ENCODE peak calls at places on chromosomes 3 and 15, in six cellular contexts. I, B, N, C, F and G are unnamed samples.

GRCh38 chr3:71416868-71417267 is 166.7 kb downstream of the FOXP1 start:
- DNase-seq in N (no peak), I (no peak), B (no peak), C (no peak), F (no peak), G (peak; percentile 56)

GRCh38 chr3:99950921-99951320 is 133.3 kb downstream of the CMSS1 start:
- DNase-seq in B (no peak), C (no peak), I (no peak), F (no peak), N (no peak), G (no peak)

GRCh38 chr3:71681224-71681668 is 44.0 kb downstream of the EIF4E3 start:
- DNase-seq in C (peak; percentile 63), F (no peak), N (peak; percentile 72), I (no peak), B (peak; percentile 57), G (no peak)

GRCh38 chr3:12367346-12367745 is 78.5 kb downstream of the PPARG start:
- DNase-seq in F (no peak), N (no peak), B (no peak), I (no peak), C (no peak), G (no peak)

GRCh38 chr3:59857589-59858346 is 807.9 kb upstream of the CFAP20DC start:
- DNase-seq in F (peak; percentile 17), N (peak; percentile 82), C (peak; percentile 86), I (peak; percentile 62), B (peak; percentile 88), G (no peak)

GRCh38 chr15:64251121-64251520 is 88.3 kb upstream of the PPIB start:
- DNase-seq in I (no peak), B (no peak), C (no peak), F (no peak), N (no peak), G (no peak)

GRCh38 chr3:65560133-65560532 is 478.6 kb downstream of the MAGI1 start:
- DNase-seq in N (no peak), F (no peak), I (no peak), C (no peak), B (no peak), G (no peak)

GRCh38 chr3:162718697-162719096 is 1222.1 kb downstream of the OTOL1 start:
- DNase-seq in C (no peak), F (no peak), N (no peak), I (no peak), B (no peak), G (no peak)

GRCh38 chr3:30161370-30161769 is 445.0 kb upstream of the TGFBR2 start:
- DNase-seq in N (no peak), F (no peak), C (no peak), B (no peak), I (no peak), G (peak; percentile 55)

GRCh38 chr3:194386066-194386465 is 13.0 kb downstream of the GP5 start:
- DNase-seq in N (peak; percentile 41), I (no peak), B (no peak), F (no peak), C (no peak), G (no peak)

GRCh38 chr15:75164625-75165024 is 37.1 kb upstream of the C15orf39 start:
- DNase-seq in B (no peak), C (no peak), N (no peak), I (no peak), F (no peak), G (no peak)

GRCh38 chr15:93019971-93020370 is 69.0 kb downstream of the RGMA start:
- DNase-seq in B (no peak), I (no peak), N (no peak), F (no peak), C (no peak), G (no peak)

GRCh38 chr3:175857666-175858270 is 998.6 kb downstream of the NAALADL2 start:
- DNase-seq in N (no peak), B (no peak), F (no peak), I (no peak), C (no peak), G (no peak)

GRCh38 chr15:101538996-101539395 is 49.5 kb upstream of the PCSK6 start:
- DNase-seq in C (no peak), I (no peak), N (peak; percentile 14), B (no peak), F (no peak), G (no peak)

GRCh38 chr3:79517766-79518413 is 249.9 kb downstream of the ROBO1 start:
- DNase-seq in F (no peak), C (no peak), I (peak; percentile 29), B (no peak), N (no peak), G (no peak)

GRCh38 chr3:46660543-46661523 is 32.6 kb downstream of the ALS2CL start:
- DNase-seq in I (peak; percentile 27), N (peak; percentile 47), C (no peak), F (no peak), B (peak; percentile 19), G (no peak)

GRCh38 chr3:111726788-111727305 is 131.7 kb upstream of the ZBED2 start:
- DNase-seq in C (no peak), B (no peak), I (no peak), N (no peak), F (no peak), G (no peak)

GRCh38 chr15:100346866-100347512 is 5.2 kb upstream of the ADAMTS17 start:
- DNase-seq in N (no peak), F (no peak), B (no peak), I (no peak), C (no peak), G (no peak)

GRCh38 chr15:63463793-63464192 is 40.6 kb upstream of the USP3 start:
- DNase-seq in N (no peak), I (no peak), F (no peak), C (no peak), B (peak; percentile 66), G (no peak)

GRCh38 chr3:154799801-154800200 is 280.3 kb upstream of the MME start:
- DNase-seq in F (no peak), B (no peak), C (no peak), I (no peak), N (no peak), G (no peak)

GRCh38 chr15:67232591-67232990 is 21.9 kb downstream of the AAGAB start:
- DNase-seq in C (no peak), B (no peak), F (no peak), N (no peak), I (no peak), G (no peak)

GRCh38 chr3:12229144-12229871 is 59.6 kb upstream of the PPARG start:
- DNase-seq in I (no peak), N (no peak), B (peak; percentile 74), F (no peak), C (no peak), G (no peak)

GRCh38 chr3:10377148-10377725 is 56.3 kb upstream of the SEC13 start:
- DNase-seq in I (no peak), F (no peak), C (no peak), B (no peak), N (no peak), G (peak; percentile 60)

DNA sequence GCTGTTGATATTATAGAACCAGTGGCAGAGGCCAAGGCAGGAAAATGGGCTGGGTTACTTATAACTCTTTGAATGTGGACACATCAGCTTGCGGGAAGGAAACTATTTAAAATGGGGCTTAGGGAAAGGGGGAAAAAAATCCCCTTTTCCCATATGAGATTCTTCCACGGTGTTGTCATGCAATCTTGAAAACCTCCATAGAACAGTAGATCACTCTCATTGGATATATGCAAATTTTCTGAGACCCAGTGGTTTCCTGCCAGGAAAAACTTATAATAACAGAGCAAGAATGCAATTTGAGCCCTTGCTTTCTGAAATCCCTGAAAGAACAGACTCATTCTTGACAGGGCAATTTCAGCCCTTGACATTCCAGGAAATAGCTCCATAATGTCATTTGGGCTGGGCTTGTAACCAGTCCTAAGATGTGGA is 31.1 kb downstream of the TMEM212 start:
- DNase-seq in N (no peak), I (no peak), F (no peak), B (no peak), C (no peak), G (peak; percentile 35)
- TF ChIP-seq EP300 in N (no peak), I (peak; percentile 32), F (no peak), B (no peak), C (no peak), G (peak; percentile 4)

DNA sequence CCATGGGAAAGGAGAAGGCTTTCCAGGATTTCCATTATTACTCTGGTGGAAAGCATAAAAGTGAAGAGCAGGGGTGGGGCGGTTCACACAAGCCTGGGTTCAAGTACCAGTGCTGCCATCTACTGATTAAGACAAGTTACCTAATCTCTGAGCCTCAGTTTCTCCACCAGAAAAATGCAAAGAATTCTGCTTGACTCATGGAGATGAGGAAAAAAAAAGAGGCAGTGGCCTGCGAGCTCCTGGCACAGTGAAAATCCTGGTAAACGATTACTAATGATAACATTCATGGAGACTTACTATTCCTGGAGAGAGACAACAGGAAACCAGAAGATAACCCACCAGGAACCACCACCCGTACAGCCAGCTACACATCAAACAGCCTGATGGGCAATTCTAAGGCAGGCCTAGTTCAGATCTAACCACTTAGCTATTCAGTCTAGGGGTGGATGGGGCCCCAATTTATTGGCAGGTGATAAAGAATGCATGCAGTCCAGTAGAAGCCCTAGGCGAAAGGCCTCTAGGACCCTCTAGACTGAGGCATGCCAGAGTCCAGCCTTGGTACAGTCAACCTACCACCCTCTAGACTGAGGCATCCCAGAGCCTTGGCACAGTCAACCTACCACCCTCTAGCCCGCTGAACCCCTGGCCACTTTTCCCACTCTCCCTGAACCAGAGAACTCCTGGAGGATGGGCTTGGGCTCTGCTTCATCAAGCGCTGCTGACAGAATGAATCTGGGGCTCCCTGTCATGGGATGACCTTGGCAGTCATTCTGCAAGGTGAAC is 2.5 kb downstream of the AMOTL2 start:
- DNase-seq in B (no peak), C (no peak), F (no peak), I (no peak), N (no peak), G (no peak)
- TF ChIP-seq CTCF in B (no peak), C (no peak), F (no peak), I (peak; percentile 23), N (no peak), G (no peak)

GRCh38 chr15:90479656-90480055 is 50.1 kb upstream of the CRTC3 start:
- DNase-seq in B (peak; percentile 34), C (no peak), I (no peak), N (no peak), F (no peak), G (peak; percentile 52)

GRCh38 chr15:90482124-90483011 is 47.4 kb upstream of the CRTC3 start:
- DNase-seq in C (peak; percentile 51), B (peak; percentile 53), F (no peak), I (peak; percentile 54), N (peak; percentile 55), G (no peak)

GRCh38 chr15:90478981-90479481 is 50.7 kb upstream of the CRTC3 start:
- DNase-seq in I (no peak), N (no peak), C (no peak), B (peak; percentile 48), F (no peak), G (no peak)

GRCh38 chr15:90483012-90483307 is 46.8 kb upstream of the CRTC3 start:
- DNase-seq in N (no peak), I (no peak), F (no peak), B (no peak), C (no peak), G (no peak)

DNA sequence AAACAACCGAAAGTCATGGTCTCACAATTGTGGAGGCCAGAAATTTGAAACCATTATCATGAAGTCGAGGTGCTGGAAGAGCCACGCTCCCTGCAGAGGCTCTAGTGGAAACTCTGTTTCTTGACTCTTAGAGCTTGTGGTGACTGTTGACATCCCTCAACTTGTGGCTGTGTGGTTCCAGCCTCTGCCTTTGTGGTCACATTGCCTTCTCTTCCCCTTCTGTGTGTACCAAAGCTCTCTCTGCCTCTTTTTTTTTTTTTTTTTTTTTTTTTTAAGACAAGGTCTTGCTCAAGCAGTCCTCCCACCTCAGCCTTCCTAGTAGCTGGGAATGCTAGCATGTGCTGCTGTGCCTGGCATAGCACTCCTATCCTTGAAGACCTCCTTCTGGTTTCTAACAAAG is 48.7 kb upstream of the CRTC3 start:
- DNase-seq in B (no peak), I (no peak), F (no peak), N (no peak), C (peak; percentile 21), G (peak; percentile 32)
- TF ChIP-seq POLR2AphosphoS5 in B (no peak), I (no peak), F (no peak), N (no peak), C (no peak), G (no peak)

GRCh38 chr3:177596248-177596821 is 399.1 kb upstream of the TBL1XR1 start:
- DNase-seq in I (no peak), B (peak; percentile 34), C (no peak), N (no peak), F (no peak), G (no peak)
- TF ChIP-seq EP300 in I (no peak), B (no peak), C (no peak), N (no peak), F (no peak), G (no peak)